ENCODE peak calls at places on chromosomes 5 and 9, in four cellular contexts. H, U, G and J are unnamed samples.

GRCh38 chr9:129665008-129665771 is at the start of gene PRRX2:
- DNase-seq in H (peak; percentile 51), U (no peak), G (no peak), J (no peak)

GRCh38 chr5:72235725-72236124 is 84.3 kb downstream of the MRPS27 start:
- DNase-seq in H (no peak), U (no peak), G (no peak), J (no peak)

GRCh38 chr5:33317271-33317670 is 123.5 kb upstream of the TARS1 start:
- DNase-seq in H (no peak), U (no peak), G (no peak), J (no peak)

GRCh38 chr9:17068671-17069070 is 66.2 kb upstream of the CNTLN start:
- DNase-seq in H (no peak), U (no peak), G (no peak), J (no peak)

GRCh38 chr5:160159991-160160826 is 41.0 kb upstream of the PWWP2A start:
- DNase-seq in H (peak; percentile 23), U (no peak), G (no peak), J (no peak)

GRCh38 chr5:149724884-149725283 is 5.2 kb upstream of the PPARGC1B start:
- DNase-seq in H (no peak), U (no peak), G (no peak), J (no peak)

GRCh38 chr5:5605170-5605764 is 182.8 kb downstream of the ICE1 start:
- DNase-seq in H (no peak), U (no peak), G (no peak), J (no peak)

GRCh38 chr9:113795811-113796392 is 80.2 kb upstream of the ZNF618 start:
- DNase-seq in H (no peak), U (no peak), G (no peak), J (no peak)

GRCh38 chr5:90528704-90529233 is 615 bp downstream of the LYSMD3 start:
- DNase-seq in H (no peak), U (no peak), G (no peak), J (no peak)

GRCh38 chr9:124392855-124393460 is 22.3 kb downstream of the PSMB7 start:
- DNase-seq in H (no peak), U (peak; percentile 44), G (no peak), J (peak; percentile 91)

GRCh38 chr9:124394167-124394566 is 21.1 kb downstream of the PSMB7 start:
- DNase-seq in H (no peak), U (no peak), G (no peak), J (no peak)

GRCh38 chr9:124395826-124396225 is 19.4 kb downstream of the PSMB7 start:
- DNase-seq in H (no peak), U (no peak), G (no peak), J (no peak)

GRCh38 chr9:124392254-124392653 is 23.0 kb downstream of the PSMB7 start:
- DNase-seq in H (no peak), U (no peak), G (no peak), J (no peak)

DNA sequence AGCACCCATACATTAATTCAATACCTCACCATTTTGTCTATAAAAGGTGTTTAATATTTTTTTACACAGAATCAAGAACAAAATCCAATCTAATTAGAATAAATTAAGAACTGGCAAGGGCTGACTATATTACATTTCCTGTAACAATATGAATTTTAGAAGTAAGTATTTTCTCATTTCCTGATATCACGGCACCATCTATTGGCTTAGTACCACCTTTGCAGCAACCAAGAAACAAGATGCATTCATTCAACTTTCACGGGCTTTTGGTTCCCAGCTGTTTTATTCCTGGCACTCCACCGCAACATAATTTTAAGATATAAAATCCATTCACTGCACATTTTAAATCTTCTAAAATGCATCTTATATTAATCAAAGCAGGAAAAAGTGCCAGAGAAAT is 20.6 kb downstream of the PSMB7 start:
- DNase-seq in H (no peak), U (no peak), G (no peak), J (no peak)
- TF ChIP-seq CTCF in H (no peak), U (no peak), G (no peak), J (no peak)

GRCh38 chr5:105877592-105877991 is 1793.1 kb downstream of the EFNA5 start:
- DNase-seq in H (no peak), U (no peak), G (no peak), J (no peak)
- TF ChIP-seq CTCF in H (no peak), U (no peak), G (no peak), J (no peak)

DNA sequence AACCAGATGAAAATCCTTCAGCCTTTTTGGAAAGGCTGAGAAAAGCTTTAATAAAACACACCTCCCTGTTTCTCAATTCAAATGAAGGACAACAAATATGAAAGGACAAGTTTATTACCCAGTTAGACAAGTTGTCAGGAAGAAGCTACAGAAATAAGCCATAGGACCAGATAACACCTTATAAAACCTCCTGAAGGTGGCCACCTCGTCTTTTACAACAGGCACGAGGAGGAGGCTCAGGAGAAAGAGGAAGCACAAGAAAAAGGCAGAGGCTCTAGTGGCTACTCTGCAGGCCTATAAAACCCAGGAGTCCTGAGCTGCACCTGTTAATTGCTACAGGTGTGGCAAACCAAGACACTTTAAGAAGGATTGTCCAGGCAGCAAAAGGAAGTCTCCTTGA is 352.1 kb upstream of the CDH18 start:
- DNase-seq in H (no peak), U (no peak), G (no peak), J (no peak)
- TF ChIP-seq CTCF in H (no peak), U (no peak), G (no peak), J (no peak)

GRCh38 chr5:123093279-123094226 is 4.5 kb downstream of the PRDM6 start:
- DNase-seq in H (no peak), U (no peak), G (no peak), J (no peak)

GRCh38 chr5:123095694-123096120 is 6.7 kb downstream of the PRDM6 start:
- DNase-seq in H (no peak), U (no peak), G (no peak), J (no peak)

GRCh38 chr5:123094227-123094918 is 5.3 kb downstream of the PRDM6 start:
- DNase-seq in H (no peak), U (no peak), G (no peak), J (no peak)

GRCh38 chr5:123097483-123097870 is 8.4 kb downstream of the PRDM6 start:
- DNase-seq in H (no peak), U (no peak), G (no peak), J (no peak)

GRCh38 chr5:123094919-123095693 is 6.1 kb downstream of the PRDM6 start:
- DNase-seq in H (peak; percentile 64), U (no peak), G (no peak), J (no peak)
- TF ChIP-seq CTCF in H (peak; percentile 30), U (no peak), G (no peak), J (no peak)